ENCODE peak calls at places on chromosomes 12 and 14, in five cellular contexts. A, Y, X, N and I are unnamed samples.

GRCh38 chr12:65608319-65608916 is 215.9 kb upstream of the HMGA2 start:
- DNase-seq in X (no peak), Y (no peak), N (no peak), A (no peak), I (peak)

GRCh38 chr14:60760209-60760608 is 25.6 kb downstream of the MNAT1 start:
- DNase-seq in N (no peak), Y (no peak), X (no peak), A (no peak), I (no peak)

GRCh38 chr14:93456356-93456755 is 25.6 kb downstream of the UNC79 start:
- DNase-seq in X (no peak), N (no peak), A (no peak), Y (no peak), I (no peak)

GRCh38 chr14:92670177-92670576 is 78.2 kb downstream of the LGMN start:
- DNase-seq in N (no peak), Y (peak), X (no peak), A (no peak), I (no peak)

GRCh38 chr14:20657216-20658211 is 16.0 kb upstream of the OR6S1 start:
- DNase-seq in N (peak), X (peak), Y (no peak), A (no peak), I (no peak)

GRCh38 chr12:104549820-104550480 is 93.2 kb downstream of the CHST11 start:
- DNase-seq in Y (no peak), N (no peak), X (no peak), A (no peak), I (peak)

GRCh38 chr14:61470261-61470953 is 149.0 kb downstream of the PRKCH start:
- DNase-seq in N (no peak), A (no peak), X (no peak), Y (peak), I (peak)

GRCh38 chr12:1804545-1805332 is 15.6 kb upstream of the LRTM2 start:
- DNase-seq in A (peak), X (peak), N (peak), Y (peak), I (peak)

GRCh38 chr14:57974896-57975295 is 109.0 kb upstream of the SLC35F4 start:
- DNase-seq in X (no peak), A (no peak), N (no peak), Y (no peak), I (no peak)

GRCh38 chr12:104524026-104524425 is 67.3 kb downstream of the CHST11 start:
- DNase-seq in X (no peak), N (no peak), A (no peak), Y (no peak), I (no peak)

GRCh38 chr12:50057000-50057841 is at the start of gene ASIC1:
- DNase-seq in N (peak), Y (peak), A (peak), X (peak), I (peak)

GRCh38 chr12:78392918-78393317 is 471.7 kb upstream of the SYT1 start:
- DNase-seq in Y (peak), N (no peak), A (no peak), X (no peak), I (peak)

GRCh38 chr12:118526255-118527095 is 150.1 kb downstream of the SUDS3 start:
- DNase-seq in N (no peak), X (no peak), A (no peak), Y (no peak), I (no peak)

GRCh38 chr14:73457935-73458218 is 469 bp downstream of the NUMB start:
- DNase-seq in Y (no peak), X (no peak), A (no peak), N (peak), I (no peak)

GRCh38 chr14:47044841-47045240 is 393.3 kb upstream of the RPL10L start:
- DNase-seq in N (no peak), Y (no peak), A (no peak), X (no peak), I (peak)

GRCh38 chr14:100076630-100077029 is 11.4 kb downstream of the EVL start:
- DNase-seq in X (no peak), N (no peak), Y (peak), A (no peak), I (peak)